ENCODE peak calls at places on chromosomes 12 and 14, in seven cellular contexts. O, M, W, D, N, A and L are unnamed samples.
A peak's percentile ranks its signal among the peaks of the same experiment; 100 is the strongest.

GRCh38 chr14:30069536-30069935 is 141.9 kb upstream of the PRKD1 start:
- DNase-seq in N (no peak), M (no peak), W (no peak), D (no peak), A (no peak), O (no peak), L (no peak)

GRCh38 chr14:39005044-39005736 is 97.8 kb downstream of the SEC23A start:
- DNase-seq in A (no peak), O (no peak), D (peak; percentile 56), W (no peak), N (no peak), M (peak; percentile 8), L (no peak)

GRCh38 chr14:106522990-106523389 is 996.6 kb downstream of the TMEM121 start:
- DNase-seq in W (no peak), A (no peak), N (no peak), M (no peak), D (no peak), O (no peak), L (no peak)

GRCh38 chr14:75771614-75772013 is 110.6 kb downstream of the TTLL5 start:
- DNase-seq in A (no peak), O (no peak), D (no peak), W (no peak), M (no peak), N (no peak), L (no peak)

GRCh38 chr14:45085004-45085403 is 1.1 kb downstream of the PRPF39 start:
- DNase-seq in O (no peak), M (no peak), W (no peak), N (no peak), D (peak; percentile 46), A (peak; percentile 61), L (peak; percentile 35)

GRCh38 chr12:77537648-77538047 is 293.0 kb upstream of the NAV3 start:
- DNase-seq in O (no peak), D (no peak), M (no peak), A (no peak), N (no peak), W (no peak), L (no peak)

GRCh38 chr12:27424631-27425230 is 21.8 kb upstream of the SMCO2 start:
- DNase-seq in A (peak; percentile 38), W (no peak), O (no peak), D (peak; percentile 58), M (peak; percentile 48), N (no peak), L (peak; percentile 41)

GRCh38 chr12:45583011-45583657 is 146.4 kb upstream of the ARID2 start:
- DNase-seq in N (no peak), W (no peak), D (peak; percentile 66), M (peak; percentile 5), A (no peak), O (no peak), L (no peak)

GRCh38 chr12:1605129-1606020 is 11.0 kb upstream of the FBXL14 start:
- DNase-seq in A (peak; percentile 77), O (peak; percentile 53), M (peak; percentile 88), D (peak; percentile 86), W (peak; percentile 82), N (peak; percentile 62), L (peak; percentile 85)

GRCh38 chr12:131620520-131620919 is 90.4 kb upstream of the SFSWAP start:
- DNase-seq in M (no peak), O (no peak), N (no peak), W (no peak), A (no peak), D (no peak), L (peak; percentile 10)

GRCh38 chr14:89060191-89060590 is 235.7 kb downstream of the TTC8 start:
- DNase-seq in M (no peak), D (peak; percentile 3), A (no peak), O (no peak), N (no peak), W (no peak), L (no peak)

GRCh38 chr14:20515846-20516245 is 10.5 kb downstream of the RNASE10 start:
- DNase-seq in W (no peak), M (no peak), N (no peak), A (no peak), D (peak; percentile 58), O (no peak), L (no peak)

GRCh38 chr14:73753887-73754880 is 40.0 kb upstream of the PNMA1 start:
- DNase-seq in W (peak; percentile 79), M (peak; percentile 56), A (no peak), D (no peak), N (no peak), O (no peak), L (peak; percentile 75)

GRCh38 chr12:88519802-88520435 is 60.4 kb downstream of the KITLG start:
- DNase-seq in W (no peak), A (peak; percentile 70), N (no peak), M (no peak), D (peak; percentile 41), O (no peak), L (no peak)

GRCh38 chr14:91356218-91356763 is 61.3 kb downstream of the CCDC88C start:
- DNase-seq in W (peak; percentile 38), D (no peak), N (no peak), O (no peak), A (no peak), M (no peak), L (peak; percentile 87)

GRCh38 chr12:52232233-52232915 is 669 bp upstream of the KRT7 start:
- DNase-seq in A (peak; percentile 48), W (no peak), D (no peak), M (no peak), N (no peak), O (no peak), L (no peak)

GRCh38 chr12:114913871-114914801 is 230.2 kb upstream of the TBX3 start:
- DNase-seq in O (no peak), N (no peak), A (peak; percentile 77), W (no peak), M (no peak), D (peak; percentile 65), L (no peak)

GRCh38 chr12:19833775-19834501 is 394.6 kb downstream of the AEBP2 start:
- DNase-seq in O (no peak), D (peak; percentile 8), W (no peak), M (no peak), A (peak; percentile 52), N (no peak), L (no peak)

DNA sequence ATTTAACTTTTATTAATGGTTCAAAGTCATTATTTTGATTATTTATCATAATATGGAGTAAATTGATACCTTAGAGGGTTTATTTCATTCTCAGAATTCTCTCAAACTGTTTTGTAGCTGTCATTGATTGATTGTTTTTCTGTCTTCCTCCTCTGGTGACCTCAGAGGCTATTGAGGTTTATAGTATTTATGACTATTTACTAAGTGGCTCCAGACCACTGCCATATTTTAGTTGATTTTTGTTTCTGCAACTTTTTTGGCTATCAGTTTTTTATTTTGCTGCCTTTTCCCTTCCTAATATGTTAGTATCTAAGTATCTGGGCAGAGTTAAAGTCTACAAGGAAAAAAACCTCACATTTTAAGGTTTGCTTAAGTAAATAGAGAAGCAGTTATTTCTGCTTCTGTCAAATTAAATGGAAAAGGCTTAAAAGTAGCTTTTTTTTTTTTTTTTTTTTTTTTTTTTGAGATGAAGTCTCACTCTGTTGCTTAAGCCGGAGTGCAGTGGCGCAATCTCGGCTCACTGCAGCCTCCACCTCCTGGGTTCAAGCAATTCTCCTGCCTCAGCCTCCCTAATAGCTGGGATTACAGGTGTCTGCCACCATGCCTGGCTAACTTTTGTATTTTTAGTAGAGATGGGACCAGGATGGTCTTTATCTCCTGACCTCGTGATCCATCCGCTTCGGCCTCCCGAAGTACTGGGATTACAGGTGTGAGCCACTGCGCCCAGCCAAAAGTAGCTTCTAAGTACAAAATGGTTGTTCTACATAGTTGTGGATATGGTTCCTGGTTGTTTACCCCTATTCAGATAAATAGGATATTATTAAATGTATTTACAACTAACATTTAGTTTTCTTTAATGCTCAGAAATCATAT is 8.2 kb downstream of the MDM2 start:
- DNase-seq in M (no peak), D (no peak), A (no peak), N (no peak), O (no peak), W (no peak), L (no peak)
- H3K4me1 ChIP-seq in M (peaks cover 37% of the 10 kb centered on the region), D (peaks cover 2% of the 10 kb centered on the region), A (peaks cover 9% of the 10 kb centered on the region), N (no peaks in the 10 kb centered on the region), O (peaks cover 26% of the 10 kb centered on the region), W (no peaks in the 10 kb centered on the region), L (peaks cover 50% of the 10 kb centered on the region)

GRCh38 chr12:128811806-128812205 is 12.0 kb downstream of the SLC15A4 start:
- DNase-seq in D (no peak), W (no peak), N (no peak), O (peak; percentile 26), A (no peak), M (no peak), L (no peak)
- H3K4me1 ChIP-seq in D (peaks cover 2% of the 10 kb centered on the region), W (peaks cover 5% of the 10 kb centered on the region), N (no peaks in the 10 kb centered on the region), O (peaks cover 35% of the 10 kb centered on the region), A (peaks cover 5% of the 10 kb centered on the region), M (peaks cover 28% of the 10 kb centered on the region), L (peaks cover 38% of the 10 kb centered on the region)

DNA sequence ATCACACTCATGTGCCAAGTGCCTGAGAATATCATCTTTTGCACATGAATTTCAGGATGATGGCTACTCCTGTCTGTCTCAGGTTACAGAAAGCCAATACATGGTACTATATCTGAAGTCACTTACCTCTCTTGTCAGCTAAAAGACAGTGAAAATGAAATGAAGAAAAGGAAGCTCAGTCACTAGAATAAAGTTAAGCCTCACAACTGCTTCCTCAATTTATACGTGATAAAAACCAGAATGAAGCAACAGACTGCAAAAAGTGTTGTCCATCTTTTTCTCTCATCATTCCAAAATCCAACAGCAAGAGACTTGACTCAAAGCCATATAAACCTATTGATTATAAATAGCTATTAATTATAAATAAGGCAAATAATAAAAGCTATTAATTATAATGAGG is 10.2 kb downstream of the NIN start:
- DNase-seq in M (no peak), D (no peak), N (no peak), O (no peak), A (no peak), W (no peak), L (no peak)
- H3K4me1 ChIP-seq in M (peaks cover 15% of the 10 kb centered on the region), D (peaks cover 17% of the 10 kb centered on the region), N (no peaks in the 10 kb centered on the region), O (peaks cover 86% of the 10 kb centered on the region), A (peaks cover 12% of the 10 kb centered on the region), W (peaks cover 3% of the 10 kb centered on the region), L (peaks cover 67% of the 10 kb centered on the region)

GRCh38 chr14:52883658-52884057 is 67.2 kb downstream of the FERMT2 start:
- DNase-seq in A (no peak), M (no peak), D (no peak), O (no peak), W (no peak), N (no peak), L (no peak)

GRCh38 chr14:52885230-52885629 is 65.6 kb downstream of the FERMT2 start:
- DNase-seq in W (no peak), O (no peak), A (no peak), D (peak; percentile 54), M (no peak), N (no peak), L (no peak)

GRCh38 chr14:52878946-52879345 is 71.9 kb downstream of the FERMT2 start:
- DNase-seq in D (no peak), O (no peak), A (no peak), W (no peak), M (no peak), N (no peak), L (no peak)

GRCh38 chr14:52879958-52880357 is 70.9 kb downstream of the FERMT2 start:
- DNase-seq in M (no peak), A (peak; percentile 18), O (no peak), N (no peak), W (no peak), D (peak; percentile 56), L (no peak)

DNA sequence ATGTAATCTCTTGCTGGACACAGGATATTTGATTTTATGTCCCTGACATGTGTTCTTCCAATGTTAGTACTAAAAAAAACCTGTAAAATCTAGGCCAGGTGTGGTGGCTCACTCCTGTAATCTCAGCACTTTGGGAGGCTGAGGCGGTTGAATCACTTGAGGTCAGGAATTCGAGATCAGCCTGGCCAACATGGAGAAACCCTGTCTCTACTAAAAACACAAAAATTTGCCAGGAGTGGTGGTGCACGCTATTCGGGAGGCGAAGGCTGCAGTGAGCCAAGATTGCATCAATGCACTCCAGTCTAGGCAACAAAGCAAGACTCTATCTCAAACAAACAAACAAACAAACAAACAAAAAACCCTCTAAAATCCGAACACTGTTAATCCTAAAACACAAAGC is 68.0 kb downstream of the FERMT2 start:
- DNase-seq in O (no peak), A (no peak), N (no peak), D (no peak), W (no peak), M (no peak), L (no peak)
- H3K4me1 ChIP-seq in O (no peaks in the 10 kb centered on the region), A (no peaks in the 10 kb centered on the region), N (no peaks in the 10 kb centered on the region), D (peaks cover 7% of the 10 kb centered on the region), W (peaks cover 2% of the 10 kb centered on the region), M (no peaks in the 10 kb centered on the region), L (no peaks in the 10 kb centered on the region)